ENCODE peak calls at places on chromosomes 13 and 19, in ten cellular contexts. A, Y, X, D, Q, I, P, V, J and O are unnamed samples.

GRCh38 chr13:49373699-49374098 is 70.2 kb downstream of the CAB39L start:
- DNase-seq in I (no peak), D (no peak), A (no peak), X (no peak), P (no peak), V (no peak), J (peak), Y (no peak), Q (no peak), O (no peak)

GRCh38 chr19:46787331-46788100 is 878 bp downstream of the SLC1A5 start:
- DNase-seq in Q (peak), X (peak), A (peak), Y (no peak), J (peak), P (no peak), I (peak), V (no peak), D (peak), O (peak)

GRCh38 chr19:4295972-4296771 is 6.0 kb downstream of the TMIGD2 start:
- DNase-seq in V (no peak), A (no peak), Q (no peak), X (peak), I (no peak), P (no peak), J (no peak), D (no peak), Y (no peak), O (no peak)

GRCh38 chr19:46299004-46299509 is 2.2 kb downstream of the HIF3A start:
- DNase-seq in A (no peak), Y (no peak), P (peak), X (peak), I (no peak), Q (peak), D (no peak), J (peak), V (no peak), O (peak)

GRCh38 chr13:70424428-70424827 is 316.2 kb upstream of the KLHL1 start:
- DNase-seq in V (no peak), D (no peak), Q (no peak), A (no peak), I (no peak), J (no peak), P (no peak), Y (no peak), X (no peak), O (no peak)

GRCh38 chr19:44648536-44649370 is 5.0 kb downstream of the PVR start:
- DNase-seq in V (no peak), Q (no peak), X (no peak), I (no peak), A (no peak), J (peak), P (no peak), Y (no peak), D (no peak), O (no peak)

GRCh38 chr13:52085416-52085815 is 43.5 kb downstream of the NEK5 start:
- DNase-seq in I (no peak), Q (no peak), A (no peak), X (no peak), Y (no peak), J (peak), P (no peak), D (no peak), V (no peak), O (no peak)

GRCh38 chr19:29527500-29528328 is 1.9 kb downstream of the VSTM2B start:
- DNase-seq in Y (no peak), A (no peak), X (no peak), D (no peak), J (no peak), V (no peak), Q (peak), I (no peak), P (no peak), O (no peak)

GRCh38 chr19:48511800-48512503 is at the start of gene LMTK3:
- DNase-seq in Y (peak), P (no peak), V (no peak), X (no peak), A (peak), D (peak), Q (no peak), J (peak), I (no peak), O (no peak)

GRCh38 chr19:28074773-28075172 is 1138.2 kb downstream of the UQCRFS1 start:
- DNase-seq in Y (no peak), X (no peak), Q (no peak), D (no peak), I (no peak), P (no peak), A (no peak), J (no peak), V (no peak), O (no peak)

GRCh38 chr13:36837354-36838092 is 18.5 kb downstream of the RFXAP start:
- DNase-seq in J (no peak), A (no peak), X (no peak), Y (no peak), P (no peak), V (no peak), Q (no peak), I (no peak), D (no peak), O (no peak)

GRCh38 chr13:31236211-31236786 is 36.5 kb downstream of the B3GLCT start:
- DNase-seq in Q (no peak), X (no peak), Y (no peak), I (peak), V (peak), J (peak), A (no peak), D (no peak), P (no peak), O (peak)

GRCh38 chr19:11203194-11204075 is 6.1 kb upstream of the KANK2 start:
- DNase-seq in Y (no peak), A (no peak), V (peak), J (peak), D (peak), X (peak), I (peak), Q (peak), P (peak), O (no peak)

GRCh38 chr13:45943965-45944364 is 92.4 kb upstream of the SIAH3 start:
- DNase-seq in X (no peak), I (no peak), Y (no peak), V (no peak), A (no peak), P (no peak), D (no peak), J (no peak), Q (no peak), O (no peak)

GRCh38 chr19:7920520-7921301 is 573 bp downstream of the SNAPC2 start:
- DNase-seq in V (peak), A (peak), Y (peak), I (peak), P (peak), X (peak), Q (peak), D (peak), J (peak), O (peak)

GRCh38 chr13:114090476-114090875 is 41.9 kb downstream of the RASA3 start:
- DNase-seq in X (peak), V (no peak), D (no peak), A (no peak), I (peak), P (no peak), J (no peak), Y (no peak), Q (no peak), O (peak)

GRCh38 chr19:2327773-2328400 is 499 bp downstream of the LSM7 start:
- DNase-seq in I (peak), X (peak), P (peak), V (peak), Y (no peak), D (peak), J (peak), A (peak), Q (no peak), O (peak)

GRCh38 chr19:16247353-16248182 is 49.9 kb downstream of the AP1M1 start:
- DNase-seq in X (peak), V (peak), D (peak), J (peak), Q (peak), Y (peak), P (peak), A (peak), I (peak), O (peak)

GRCh38 chr19:16575282-16575681 is 3.1 kb upstream of the SLC35E1 start:
- DNase-seq in J (no peak), X (no peak), P (no peak), V (no peak), Y (no peak), I (no peak), D (no peak), Q (no peak), A (no peak), O (no peak)

GRCh38 chr19:46775642-46776258 is 12.6 kb downstream of the SLC1A5 start:
- DNase-seq in J (no peak), Q (no peak), Y (no peak), D (no peak), P (no peak), A (no peak), I (no peak), X (no peak), V (no peak), O (no peak)

GRCh38 chr13:57123660-57124059 is 17.1 kb upstream of the PRR20A start:
- DNase-seq in A (no peak), V (no peak), Y (no peak), Q (no peak), P (no peak), X (no peak), D (no peak), J (no peak), I (no peak), O (no peak)

GRCh38 chr19:18384775-18385174 is 1.2 kb upstream of the GDF15 start:
- DNase-seq in D (no peak), Q (no peak), Y (no peak), A (no peak), J (no peak), X (no peak), I (no peak), V (no peak), P (no peak), O (no peak)

GRCh38 chr13:32087955-32088747 is 56.6 kb downstream of the FRY start:
- DNase-seq in D (no peak), V (no peak), Y (no peak), X (no peak), A (no peak), Q (no peak), I (no peak), J (peak), P (no peak), O (no peak)

GRCh38 chr19:19444694-19445155 is 39.2 kb downstream of the GATAD2A start:
- DNase-seq in P (peak), A (no peak), Q (no peak), X (no peak), J (peak), V (peak), Y (no peak), D (no peak), I (peak), O (no peak)

GRCh38 chr19:55172741-55173140 is 6.3 kb upstream of the DNAAF3 start:
- DNase-seq in Q (no peak), P (peak), D (no peak), X (no peak), I (no peak), A (no peak), J (peak), V (no peak), Y (no peak), O (no peak)

GRCh38 chr13:50209646-50210045 is 194.4 kb downstream of the KCNRG start:
- DNase-seq in D (no peak), P (no peak), A (no peak), Y (no peak), I (no peak), Q (no peak), X (no peak), J (no peak), V (peak), O (no peak)

GRCh38 chr19:39499082-39499642 is 415 bp downstream of the DLL3 start:
- DNase-seq in V (no peak), I (no peak), J (no peak), A (peak), D (no peak), X (no peak), P (no peak), Y (no peak), Q (no peak), O (no peak)

GRCh38 chr13:42107006-42107405 is 58.6 kb downstream of the DGKH start:
- DNase-seq in J (no peak), V (no peak), I (no peak), X (no peak), P (no peak), A (no peak), Q (no peak), Y (no peak), D (no peak), O (no peak)